ENCODE peak calls at places on chromosomes 7 and 10, in nine cellular contexts. One of them, this sample, is unnamed.
A peak's percentile ranks its signal among the peaks of the same experiment; 100 is the strongest.

GRCh38 chr7:8217200-8218068 is 44.5 kb downstream of the ICA1 start:
- DNase-seq in DMS153: peak; percentile 69
- DNase-seq in cardiac muscle cell: peak; percentile 79
- DNase-seq in GM10248: peak; percentile 52
- DNase-seq in AG08395: peak; percentile 60
- DNase-seq in AG20443: peak; percentile 56
- DNase-seq in GDM1: peak; percentile 31
- DNase-seq in stimulated activated CD4-positive, alpha-beta T cell treated with anti-CD3 and anti-CD28 coated beads, Interleukin-1b, Interleukin-23, amount 100 ng/mL, for 1 hour: no peak
- DNase-seq in HEK293T: peak; percentile 35
- DNase-seq in this sample: peak; percentile 79

GRCh38 chr7:130277763-130278643 is 11.3 kb downstream of the CPA2 start:
- DNase-seq in GM10248: no peak
- DNase-seq in stimulated activated CD4-positive, alpha-beta T cell treated with anti-CD3 and anti-CD28 coated beads, Interleukin-1b, Interleukin-23, amount 100 ng/mL, for 1 hour: no peak
- DNase-seq in AG08395: peak; percentile 73
- DNase-seq in HEK293T: peak; percentile 21
- DNase-seq in AG20443: peak; percentile 73
- DNase-seq in DMS153: no peak
- DNase-seq in GDM1: no peak
- DNase-seq in cardiac muscle cell: peak; percentile 84
- DNase-seq in this sample: no peak

GRCh38 chr10:98041352-98042043 is 11.1 kb upstream of the CRTAC1 start:
- DNase-seq in DMS153: peak; percentile 42
- DNase-seq in AG20443: peak; percentile 80
- DNase-seq in stimulated activated CD4-positive, alpha-beta T cell treated with anti-CD3 and anti-CD28 coated beads, Interleukin-1b, Interleukin-23, amount 100 ng/mL, for 1 hour: no peak
- DNase-seq in GM10248: peak; percentile 57
- DNase-seq in cardiac muscle cell: peak; percentile 74
- DNase-seq in GDM1: no peak
- DNase-seq in HEK293T: peak; percentile 75
- DNase-seq in AG08395: peak; percentile 75
- DNase-seq in this sample: peak; percentile 60

GRCh38 chr10:102408728-102409603 is 9.6 kb downstream of the PSD start:
- DNase-seq in AG20443: peak; percentile 57
- DNase-seq in HEK293T: peak; percentile 54
- DNase-seq in AG08395: peak; percentile 19
- DNase-seq in GDM1: no peak
- DNase-seq in GM10248: peak; percentile 75
- DNase-seq in DMS153: no peak
- DNase-seq in stimulated activated CD4-positive, alpha-beta T cell treated with anti-CD3 and anti-CD28 coated beads, Interleukin-1b, Interleukin-23, amount 100 ng/mL, for 1 hour: no peak
- DNase-seq in cardiac muscle cell: peak; percentile 82
- DNase-seq in this sample: no peak

GRCh38 chr7:78020874-78021249 is 222.3 kb downstream of the PHTF2 start:
- DNase-seq in GM10248: no peak
- DNase-seq in stimulated activated CD4-positive, alpha-beta T cell treated with anti-CD3 and anti-CD28 coated beads, Interleukin-1b, Interleukin-23, amount 100 ng/mL, for 1 hour: no peak
- DNase-seq in AG08395: peak; percentile 19
- DNase-seq in DMS153: no peak
- DNase-seq in AG20443: peak; percentile 24
- DNase-seq in cardiac muscle cell: peak; percentile 3
- DNase-seq in HEK293T: no peak
- DNase-seq in GDM1: no peak
- DNase-seq in this sample: no peak

GRCh38 chr10:31242902-31243301 is 76.1 kb upstream of the ZEB1 start:
- DNase-seq in cardiac muscle cell: peak; percentile 66
- DNase-seq in DMS153: no peak
- DNase-seq in HEK293T: no peak
- DNase-seq in stimulated activated CD4-positive, alpha-beta T cell treated with anti-CD3 and anti-CD28 coated beads, Interleukin-1b, Interleukin-23, amount 100 ng/mL, for 1 hour: no peak
- DNase-seq in AG20443: peak; percentile 78
- DNase-seq in GM10248: peak; percentile 42
- DNase-seq in GDM1: peak; percentile 82
- DNase-seq in AG08395: peak; percentile 88
- DNase-seq in this sample: no peak

GRCh38 chr10:7056216-7056615 is 354.6 kb downstream of the SFMBT2 start:
- DNase-seq in HEK293T: no peak
- DNase-seq in AG08395: no peak
- DNase-seq in GM10248: no peak
- DNase-seq in cardiac muscle cell: no peak
- DNase-seq in DMS153: no peak
- DNase-seq in GDM1: no peak
- DNase-seq in AG20443: no peak
- DNase-seq in stimulated activated CD4-positive, alpha-beta T cell treated with anti-CD3 and anti-CD28 coated beads, Interleukin-1b, Interleukin-23, amount 100 ng/mL, for 1 hour: no peak
- DNase-seq in this sample: no peak

GRCh38 chr7:2476776-2477446 is 713 bp upstream of the GRIFIN start:
- DNase-seq in AG20443: no peak
- DNase-seq in GM10248: no peak
- DNase-seq in GDM1: no peak
- DNase-seq in HEK293T: no peak
- DNase-seq in stimulated activated CD4-positive, alpha-beta T cell treated with anti-CD3 and anti-CD28 coated beads, Interleukin-1b, Interleukin-23, amount 100 ng/mL, for 1 hour: no peak
- DNase-seq in DMS153: no peak
- DNase-seq in AG08395: no peak
- DNase-seq in cardiac muscle cell: no peak
- DNase-seq in this sample: no peak

GRCh38 chr7:96649981-96650380 is 59.7 kb downstream of the SEM1 start:
- DNase-seq in GDM1: no peak
- DNase-seq in DMS153: no peak
- DNase-seq in cardiac muscle cell: no peak
- DNase-seq in AG08395: no peak
- DNase-seq in GM10248: no peak
- DNase-seq in HEK293T: no peak
- DNase-seq in AG20443: no peak
- DNase-seq in stimulated activated CD4-positive, alpha-beta T cell treated with anti-CD3 and anti-CD28 coated beads, Interleukin-1b, Interleukin-23, amount 100 ng/mL, for 1 hour: no peak
- DNase-seq in this sample: no peak

GRCh38 chr10:116444527-116445142 is 17.0 kb downstream of the PNLIPRP3 start:
- DNase-seq in DMS153: no peak
- DNase-seq in AG08395: peak; percentile 50
- DNase-seq in cardiac muscle cell: peak; percentile 40
- DNase-seq in GDM1: no peak
- DNase-seq in GM10248: peak; percentile 18
- DNase-seq in HEK293T: peak; percentile 62
- DNase-seq in stimulated activated CD4-positive, alpha-beta T cell treated with anti-CD3 and anti-CD28 coated beads, Interleukin-1b, Interleukin-23, amount 100 ng/mL, for 1 hour: no peak
- DNase-seq in AG20443: peak; percentile 50
- DNase-seq in this sample: peak; percentile 33

This sample was measured in MM.1S.